ENCODE peak calls at places on chromosomes 5 and 9, in eight cellular contexts. L, B, X, U, H, S, Q and W are unnamed samples.

GRCh38 chr5:135476615-135477493 is 24.7 kb upstream of the TIFAB start:
- DNase-seq in L (peak), B (peak), X (no peak), U (no peak), H (no peak), S (no peak), Q (no peak), W (no peak)

GRCh38 chr9:10130061-10130675 is 482.6 kb downstream of the PTPRD start:
- DNase-seq in L (no peak), B (no peak), X (no peak), U (peak), H (no peak), S (no peak), Q (no peak), W (no peak)

GRCh38 chr5:136066705-136067271 is 38.0 kb downstream of the TGFBI start:
- DNase-seq in L (no peak), B (peak), X (peak), U (peak), H (no peak), S (no peak), Q (no peak), W (no peak)

GRCh38 chr5:28743362-28743761 is 1705.0 kb upstream of the CDH9 start:
- DNase-seq in L (no peak), B (no peak), X (no peak), U (no peak), H (no peak), S (no peak), Q (no peak), W (no peak)

GRCh38 chr9:99905833-99906402 is 536 bp upstream of the STX17 start:
- DNase-seq in L (no peak), B (no peak), X (no peak), U (no peak), H (no peak), S (no peak), Q (no peak), W (peak)

GRCh38 chr9:125446581-125447094 is 185.0 kb downstream of the GAPVD1 start:
- DNase-seq in L (no peak), B (peak), X (no peak), U (no peak), H (no peak), S (no peak), Q (no peak), W (no peak)

GRCh38 chr5:122805481-122805880 is 30.6 kb downstream of the SNX2 start:
- DNase-seq in L (no peak), B (no peak), X (no peak), U (peak), H (no peak), S (no peak), Q (no peak), W (peak)

GRCh38 chr5:155883966-155884555 is 442.9 kb upstream of the SGCD start:
- DNase-seq in L (no peak), B (peak), X (no peak), U (no peak), H (no peak), S (no peak), Q (no peak), W (no peak)

GRCh38 chr5:32277782-32278181 is 35.0 kb downstream of the MTMR12 start:
- DNase-seq in L (no peak), B (no peak), X (no peak), U (no peak), H (no peak), S (no peak), Q (no peak), W (no peak)

GRCh38 chr9:96437454-96437853 is 12.5 kb upstream of the HABP4 start:
- DNase-seq in L (no peak), B (no peak), X (no peak), U (no peak), H (no peak), S (no peak), Q (no peak), W (no peak)

GRCh38 chr5:151742870-151743294 is 15.5 kb downstream of the ATOX1 start:
- DNase-seq in L (peak), B (peak), X (peak), U (peak), H (no peak), S (peak), Q (no peak), W (peak)

GRCh38 chr5:11494340-11494739 is 409.9 kb downstream of the CTNND2 start:
- DNase-seq in L (no peak), B (no peak), X (no peak), U (peak), H (no peak), S (no peak), Q (no peak), W (no peak)

GRCh38 chr5:13477118-13477737 is 467.3 kb downstream of the DNAH5 start:
- DNase-seq in L (no peak), B (no peak), X (no peak), U (no peak), H (no peak), S (no peak), Q (no peak), W (peak)

GRCh38 chr5:43208658-43209057 is 16.6 kb downstream of the NIM1K start:
- DNase-seq in L (no peak), B (no peak), X (no peak), U (peak), H (no peak), S (no peak), Q (no peak), W (no peak)

DNA sequence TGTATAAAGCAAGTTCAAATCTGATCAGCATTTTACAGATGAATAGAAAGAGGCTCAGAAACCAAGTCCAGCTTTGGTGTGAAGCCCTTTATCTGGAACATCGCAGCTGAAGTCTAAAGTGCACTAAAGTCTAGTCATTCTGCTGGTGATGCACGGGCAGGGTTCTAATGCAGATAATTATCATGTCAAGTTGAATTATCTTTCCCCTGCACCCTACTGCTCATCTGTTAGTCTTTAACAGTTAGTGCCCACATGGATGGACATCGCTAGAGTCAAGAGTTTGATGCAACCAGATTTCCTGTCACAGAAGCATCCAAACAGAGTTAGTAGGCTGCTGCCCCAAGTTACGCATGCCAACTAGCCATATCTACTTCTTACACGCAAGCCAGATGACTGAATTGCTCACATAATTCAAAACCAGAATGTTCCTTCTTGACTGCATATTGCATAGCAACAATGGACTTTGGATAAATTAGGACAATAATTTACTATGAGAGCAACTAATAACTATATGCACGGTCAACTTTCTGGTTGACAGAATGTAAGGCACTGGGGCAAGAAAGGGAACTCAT is 1.6 kb upstream of the TOMM5 start:
- DNase-seq in L (no peak), B (no peak), X (no peak), U (no peak), H (no peak), S (no peak), Q (no peak), W (no peak)
- H3K27ac ChIP-seq in L (no peak), B (no peak), X (no peak), U (no peak), H (no peak), S (no peak), Q (no peak), W (no peak)

GRCh38 chr5:172640139-172640538 is 924 bp upstream of the NEURL1B start:
- DNase-seq in L (no peak), B (peak), X (no peak), U (no peak), H (no peak), S (no peak), Q (no peak), W (no peak)
- H3K27ac ChIP-seq in L (no peak), B (no peak), X (peak), U (no peak), H (no peak), S (no peak), Q (no peak), W (peak)

GRCh38 chr9:38393128-38393809 is 767 bp downstream of the ALDH1B1 start:
- DNase-seq in L (peak), B (no peak), X (no peak), U (peak), H (peak), S (no peak), Q (no peak), W (peak)
- H3K27ac ChIP-seq in L (peak), B (no peak), X (no peak), U (peak), H (no peak), S (no peak), Q (no peak), W (peak)

GRCh38 chr9:112493738-112494137 is 7.1 kb downstream of the KIAA1958 start:
- DNase-seq in L (no peak), B (no peak), X (no peak), U (peak), H (no peak), S (no peak), Q (no peak), W (no peak)
- H3K27ac ChIP-seq in L (no peak), B (no peak), X (no peak), U (no peak), H (no peak), S (no peak), Q (no peak), W (no peak)

GRCh38 chr5:178318893-178319292 is 86.3 kb upstream of the PHYKPL start:
- DNase-seq in L (no peak), B (peak), X (no peak), U (no peak), H (no peak), S (no peak), Q (no peak), W (no peak)

GRCh38 chr5:178320281-178320855 is 87.8 kb upstream of the PHYKPL start:
- DNase-seq in L (no peak), B (peak), X (no peak), U (no peak), H (no peak), S (no peak), Q (no peak), W (no peak)

GRCh38 chr5:178322736-178323540 is 90.3 kb upstream of the PHYKPL start:
- DNase-seq in L (no peak), B (peak), X (no peak), U (no peak), H (no peak), S (peak), Q (no peak), W (no peak)

GRCh38 chr5:178318382-178318781 is 85.8 kb upstream of the PHYKPL start:
- DNase-seq in L (no peak), B (peak), X (no peak), U (no peak), H (no peak), S (no peak), Q (no peak), W (no peak)

DNA sequence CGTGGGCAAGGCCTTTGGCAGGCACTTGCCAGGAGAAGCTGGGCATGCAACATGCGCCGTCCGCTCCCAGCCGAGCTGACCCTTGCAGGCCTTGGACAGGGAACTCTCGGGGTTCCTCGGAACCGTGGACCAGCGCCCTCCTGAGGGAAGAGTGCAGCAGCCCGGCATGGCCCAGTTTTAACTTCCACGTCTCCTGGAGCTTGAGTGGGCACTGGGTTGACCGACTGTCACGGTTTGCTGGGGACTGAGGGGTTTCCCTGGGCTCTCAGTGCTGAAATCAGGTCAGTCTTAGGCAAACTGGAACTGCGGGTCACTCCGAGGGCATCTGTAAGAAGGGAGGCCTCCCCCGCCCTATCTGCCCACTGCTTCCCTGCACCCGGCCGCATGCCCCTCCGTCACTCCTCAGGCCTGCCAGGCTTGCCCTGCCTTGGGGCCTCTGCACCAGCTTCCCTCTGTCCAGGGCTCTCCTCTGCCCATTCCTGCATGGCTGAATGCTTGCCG is 87.0 kb upstream of the PHYKPL start:
- DNase-seq in L (no peak), B (peak), X (no peak), U (no peak), H (no peak), S (no peak), Q (no peak), W (no peak)
- H3K27ac ChIP-seq in L (no peak), B (no peak), X (no peak), U (no peak), H (no peak), S (no peak), Q (no peak), W (no peak)

GRCh38 chr9:14846871-14847311 is 63.3 kb downstream of the FREM1 start:
- DNase-seq in L (peak), B (peak), X (peak), U (peak), H (peak), S (peak), Q (peak), W (peak)

GRCh38 chr9:14838701-14839100 is 71.5 kb downstream of the FREM1 start:
- DNase-seq in L (no peak), B (no peak), X (no peak), U (no peak), H (no peak), S (no peak), Q (no peak), W (no peak)

GRCh38 chr9:14842269-14842668 is 68.0 kb downstream of the FREM1 start:
- DNase-seq in L (no peak), B (no peak), X (no peak), U (no peak), H (no peak), S (no peak), Q (no peak), W (no peak)

GRCh38 chr9:14843163-14843562 is 67.1 kb downstream of the FREM1 start:
- DNase-seq in L (no peak), B (no peak), X (no peak), U (no peak), H (no peak), S (no peak), Q (no peak), W (no peak)
- H3K27ac ChIP-seq in L (no peak), B (no peak), X (no peak), U (no peak), H (no peak), S (no peak), Q (no peak), W (no peak)